ENCODE peak calls at places on chromosomes 13 and 19, in nine cellular contexts. W, N, I, A, B, U, T, C and D are unnamed samples.

GRCh38 chr19:13794388-13794751 is 873 bp upstream of the ZSWIM4 start:
- DNase-seq in W (peak), N (peak), I (no peak), A (no peak), B (peak), U (peak), T (peak), C (peak), D (no peak)

GRCh38 chr19:1913781-1914577 is 8.8 kb downstream of the ADAT3 start:
- DNase-seq in W (no peak), N (peak), I (peak), A (no peak), B (no peak), U (no peak), T (peak), C (no peak), D (no peak)

GRCh38 chr19:17966497-17967257 is at the start of gene KCNN1:
- DNase-seq in W (no peak), N (no peak), I (peak), A (no peak), B (no peak), U (no peak), T (no peak), C (no peak), D (peak)

GRCh38 chr19:48396010-48396870 is 2.8 kb downstream of the GRIN2D start:
- DNase-seq in W (no peak), N (no peak), I (no peak), A (no peak), B (no peak), U (no peak), T (no peak), C (no peak), D (peak)

GRCh38 chr13:45889582-45890243 is 38.2 kb upstream of the SIAH3 start:
- DNase-seq in W (no peak), N (no peak), I (no peak), A (no peak), B (no peak), U (no peak), T (no peak), C (no peak), D (no peak)

GRCh38 chr19:18086590-18087138 is at the start of gene IL12RB1:
- DNase-seq in W (no peak), N (no peak), I (peak), A (peak), B (no peak), U (no peak), T (no peak), C (no peak), D (no peak)

GRCh38 chr19:4636151-4636717 is 3.1 kb upstream of the TNFAIP8L1 start:
- DNase-seq in W (no peak), N (peak), I (peak), A (peak), B (peak), U (peak), T (peak), C (no peak), D (peak)

GRCh38 chr19:17511724-17512573 is 500 bp downstream of the PGLS start:
- DNase-seq in W (peak), N (peak), I (peak), A (peak), B (peak), U (peak), T (peak), C (peak), D (peak)

GRCh38 chr19:48868196-48868886 is at the start of gene PLEKHA4:
- DNase-seq in W (no peak), N (peak), I (no peak), A (no peak), B (peak), U (peak), T (peak), C (peak), D (peak)

GRCh38 chr19:2270572-2271515 is 11.1 kb downstream of the PEAK3 start:
- DNase-seq in W (peak), N (peak), I (peak), A (peak), B (peak), U (peak), T (peak), C (peak), D (peak)

GRCh38 chr19:39969681-39970423 is 1.1 kb upstream of the PSMC4 start:
- DNase-seq in W (no peak), N (peak), I (no peak), A (no peak), B (no peak), U (no peak), T (no peak), C (no peak), D (peak)

GRCh38 chr13:113904411-113904810 is 40.5 kb upstream of the GAS6 start:
- DNase-seq in W (no peak), N (no peak), I (no peak), A (no peak), B (no peak), U (peak), T (peak), C (peak), D (no peak)

GRCh38 chr19:17879466-17879865 is 7.7 kb downstream of the SLC5A5 start:
- DNase-seq in W (no peak), N (no peak), I (no peak), A (no peak), B (no peak), U (no peak), T (no peak), C (no peak), D (no peak)

GRCh38 chr13:21231426-21231945 is 55.0 kb downstream of the MRPL57 start:
- DNase-seq in W (no peak), N (no peak), I (no peak), A (no peak), B (no peak), U (no peak), T (no peak), C (no peak), D (no peak)

GRCh38 chr19:15280915-15281683 is 48.9 kb upstream of the EPHX3 start:
- DNase-seq in W (peak), N (peak), I (no peak), A (no peak), B (peak), U (peak), T (peak), C (peak), D (peak)

GRCh38 chr13:114140131-114140908 is 7.9 kb upstream of the RASA3 start:
- DNase-seq in W (no peak), N (no peak), I (no peak), A (no peak), B (no peak), U (no peak), T (no peak), C (no peak), D (no peak)

GRCh38 chr13:113468461-113469147 is 15.3 kb upstream of the ADPRHL1 start:
- DNase-seq in W (no peak), N (no peak), I (no peak), A (no peak), B (no peak), U (no peak), T (no peak), C (no peak), D (peak)

GRCh38 chr13:23086951-23087350 is 93.8 kb upstream of the SGCG start:
- DNase-seq in W (no peak), N (no peak), I (no peak), A (no peak), B (no peak), U (no peak), T (no peak), C (no peak), D (no peak)

GRCh38 chr13:78742659-78743058 is 83.7 kb upstream of the OBI1 start:
- DNase-seq in W (no peak), N (peak), I (no peak), A (no peak), B (no peak), U (no peak), T (no peak), C (no peak), D (no peak)

GRCh38 chr19:42122691-42123607 is 9.3 kb downstream of the POU2F2 start:
- DNase-seq in W (no peak), N (no peak), I (no peak), A (no peak), B (no peak), U (peak), T (no peak), C (no peak), D (no peak)

GRCh38 chr13:105063676-105064075 is 1471.8 kb downstream of the EFNB2 start:
- DNase-seq in W (no peak), N (no peak), I (no peak), A (no peak), B (no peak), U (no peak), T (no peak), C (no peak), D (no peak)

GRCh38 chr13:91361755-91362271 is 14.3 kb downstream of the MIR17HG start:
- DNase-seq in W (no peak), N (no peak), I (no peak), A (no peak), B (no peak), U (no peak), T (no peak), C (no peak), D (no peak)

GRCh38 chr19:5498817-5499535 is 43.8 kb downstream of the ZNRF4 start:
- DNase-seq in W (no peak), N (no peak), I (no peak), A (no peak), B (no peak), U (no peak), T (no peak), C (no peak), D (no peak)

GRCh38 chr13:26964278-26965057 is 203.9 kb upstream of the GPR12 start:
- DNase-seq in W (no peak), N (no peak), I (no peak), A (no peak), B (no peak), U (no peak), T (peak), C (no peak), D (no peak)

GRCh38 chr13:53545340-53545941 is 516.8 kb downstream of the OLFM4 start:
- DNase-seq in W (no peak), N (no peak), I (no peak), A (no peak), B (no peak), U (no peak), T (no peak), C (no peak), D (no peak)

GRCh38 chr19:18514800-18515682 is 6.8 kb downstream of the ELL start:
- DNase-seq in W (no peak), N (peak), I (no peak), A (no peak), B (peak), U (no peak), T (peak), C (peak), D (no peak)

GRCh38 chr13:71217827-71218226 is 649.2 kb downstream of the DACH1 start:
- DNase-seq in W (no peak), N (no peak), I (no peak), A (no peak), B (no peak), U (no peak), T (peak), C (no peak), D (no peak)

GRCh38 chr13:50611117-50611781 is 232.2 kb downstream of the DLEU7 start:
- DNase-seq in W (no peak), N (no peak), I (no peak), A (no peak), B (no peak), U (no peak), T (no peak), C (no peak), D (no peak)

GRCh38 chr13:77898097-77898496 is 20.5 kb downstream of the EDNRB start:
- DNase-seq in W (no peak), N (no peak), I (no peak), A (no peak), B (no peak), U (no peak), T (no peak), C (no peak), D (no peak)

GRCh38 chr13:101309014-101309619 is 107.2 kb downstream of the NALCN start:
- DNase-seq in W (no peak), N (no peak), I (no peak), A (no peak), B (no peak), U (no peak), T (no peak), C (no peak), D (no peak)

GRCh38 chr13:44426461-44426860 is 52.8 kb downstream of the SERP2 start:
- DNase-seq in W (no peak), N (no peak), I (no peak), A (no peak), B (no peak), U (no peak), T (no peak), C (no peak), D (no peak)

GRCh38 chr19:16467581-16467980 is 4.2 kb downstream of the EPS15L1 start:
- DNase-seq in W (no peak), N (peak), I (no peak), A (no peak), B (no peak), U (peak), T (peak), C (no peak), D (no peak)

DNA sequence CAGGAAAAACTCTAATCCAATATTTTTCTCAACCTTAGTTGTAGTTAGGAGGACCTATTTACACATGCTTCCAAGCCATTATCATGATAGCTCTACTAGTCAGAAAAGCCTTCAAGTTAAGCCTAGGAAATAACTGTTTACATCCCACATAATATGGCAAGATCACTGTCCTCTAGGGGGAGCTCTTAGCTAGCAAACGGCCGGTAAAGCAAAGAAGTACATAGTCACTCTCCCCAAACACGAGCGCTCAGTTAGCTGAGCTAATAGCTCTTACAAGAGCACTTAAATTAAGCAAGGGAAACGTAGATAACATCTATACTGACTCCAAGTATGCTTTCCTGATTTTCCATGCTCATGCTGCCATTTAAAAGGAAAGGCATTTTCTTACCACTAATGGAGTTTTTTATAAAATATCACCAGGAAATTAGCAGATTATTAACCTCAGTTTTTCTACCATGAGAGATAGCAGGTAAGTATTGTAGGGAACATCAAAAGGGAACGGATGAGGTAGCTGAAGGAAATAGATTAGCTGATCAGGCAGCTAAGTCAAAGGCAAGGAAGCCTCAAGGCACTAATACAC is 100.6 kb upstream of the PABPC3 start:
- DNase-seq in W (peak), N (peak), I (peak), A (no peak), B (no peak), U (no peak), T (peak), C (peak), D (peak)
- TF ChIP-seq CTCF in W (peak), N (peak), I (peak), A (peak), B (no peak), U (peak), T (peak), C (peak), D (peak)

DNA sequence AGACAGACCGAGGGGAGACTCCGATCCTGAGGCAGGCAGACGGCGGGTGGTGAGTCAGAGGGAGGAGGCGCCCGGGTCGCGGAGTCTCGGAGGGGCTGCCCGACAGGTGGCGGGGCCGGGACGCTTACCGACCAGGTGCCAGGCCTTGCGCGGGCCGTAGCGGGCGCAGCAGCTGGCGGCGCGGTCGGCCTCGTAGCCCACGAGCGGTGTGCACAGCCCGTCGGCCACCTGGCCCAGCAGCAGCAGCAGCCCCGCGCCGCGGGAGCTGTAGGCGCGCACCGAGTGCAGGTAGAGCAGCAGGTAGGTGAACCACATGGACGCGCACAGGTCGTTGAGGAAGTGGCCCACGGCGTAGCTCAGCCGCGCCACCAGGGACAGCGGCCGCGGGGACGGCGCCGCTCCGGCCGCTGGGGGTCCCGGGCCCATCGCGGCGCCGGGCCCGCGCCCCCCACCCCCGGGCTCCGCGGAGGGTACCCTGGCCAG is 367 bp downstream of the MFSD12 start:
- DNase-seq in W (no peak), N (peak), I (peak), A (peak), B (peak), U (peak), T (peak), C (no peak), D (peak)
- TF ChIP-seq CTCF in W (no peak), N (peak), I (no peak), A (peak), B (peak), U (no peak), T (no peak), C (no peak), D (no peak)

DNA sequence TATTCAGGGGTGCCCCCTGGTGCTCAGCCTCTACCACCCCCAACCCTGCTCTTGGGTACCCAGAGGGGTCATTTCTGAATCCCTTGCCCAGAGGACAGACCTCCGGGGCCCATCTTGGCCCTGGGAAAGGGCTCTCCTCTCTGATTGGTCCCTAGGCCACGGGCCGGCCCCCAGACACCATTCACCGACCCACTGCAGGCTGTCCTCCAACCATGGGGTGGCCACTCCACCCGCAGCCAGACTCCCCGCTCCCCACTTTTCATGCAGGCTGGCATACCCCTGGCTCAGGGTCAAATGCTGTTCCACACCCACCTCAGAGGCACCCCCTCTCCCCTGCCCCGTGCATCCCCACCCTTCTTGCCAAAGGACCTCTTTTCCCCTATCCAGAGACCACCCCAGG is 14.8 kb downstream of the SMIM24 start:
- DNase-seq in W (no peak), N (no peak), I (no peak), A (no peak), B (no peak), U (no peak), T (no peak), C (no peak), D (no peak)
- TF ChIP-seq CTCF in W (no peak), N (no peak), I (no peak), A (no peak), B (peak), U (no peak), T (no peak), C (no peak), D (no peak)

GRCh38 chr13:43191561-43191960 is 168.2 kb downstream of the DNAJC15 start:
- DNase-seq in W (no peak), N (no peak), I (no peak), A (no peak), B (no peak), U (no peak), T (no peak), C (no peak), D (no peak)
- TF ChIP-seq CTCF in W (no peak), N (no peak), I (no peak), A (no peak), B (no peak), U (no peak), T (no peak), C (no peak), D (no peak)